ENCODE peak calls at places on chromosome 5, in five cellular contexts. G is A549; J is uterus; W is lung; F is CD8-positive, alpha-beta T cell. S is an unnamed sample. For H3K4me1, the result is how much of the 10 kb centered on the place peaks cover.

GRCh38 chr5:107322936-107323335 is 347.8 kb downstream of the EFNA5 start:
- DNase-seq in J (no peak), W (no peak), F (no peak), G (no peak), S (no peak)

GRCh38 chr5:16992006-16992405 is 55.9 kb upstream of the MYO10 start:
- DNase-seq in W (no peak), J (no peak), G (no peak), F (no peak), S (no peak)

GRCh38 chr5:93916872-93917271 is 175.5 kb upstream of the POU5F2 start:
- DNase-seq in F (no peak), G (no peak), J (no peak), W (no peak), S (no peak)

GRCh38 chr5:40409600-40409999 is 270.1 kb upstream of the PTGER4 start:
- DNase-seq in W (no peak), J (no peak), G (no peak), F (no peak), S (no peak)

GRCh38 chr5:52709171-52709925 is 78.4 kb upstream of the ITGA1 start:
- DNase-seq in G (no peak), F (no peak), J (no peak), W (no peak), S (no peak)

GRCh38 chr5:73544429-73545402 is 20.7 kb downstream of the ANKRA2 start:
- DNase-seq in W (peak), F (no peak), J (no peak), G (no peak), S (no peak)

GRCh38 chr5:59746261-59746765 is 147.2 kb downstream of the PDE4D start:
- DNase-seq in J (no peak), F (no peak), G (peak), W (no peak), S (no peak)

GRCh38 chr5:7779019-7779662 is 71.8 kb downstream of the CFAP90 start:
- DNase-seq in G (no peak), J (no peak), W (no peak), F (no peak), S (no peak)

GRCh38 chr5:58735637-58736036 is 152.8 kb downstream of the RAB3C start:
- DNase-seq in W (no peak), J (no peak), G (no peak), F (no peak), S (no peak)

GRCh38 chr5:146564036-146564762 is 48.2 kb upstream of the GPR151 start:
- DNase-seq in W (no peak), F (no peak), G (no peak), J (no peak), S (no peak)

GRCh38 chr5:9156282-9156681 is 389.6 kb downstream of the SEMA5A start:
- DNase-seq in W (no peak), G (no peak), F (no peak), J (peak), S (no peak)

GRCh38 chr5:172528440-172528839 is 74.1 kb upstream of the SH3PXD2B start:
- DNase-seq in J (no peak), W (no peak), G (peak), F (no peak), S (no peak)

GRCh38 chr5:168106008-168106761 is 185.3 kb upstream of the WWC1 start:
- DNase-seq in G (no peak), F (no peak), W (no peak), J (no peak), S (no peak)

GRCh38 chr5:124803617-124804331 is 57.3 kb upstream of the ZNF608 start:
- DNase-seq in J (no peak), G (no peak), F (no peak), W (no peak), S (no peak)

GRCh38 chr5:67341478-67341877 is 144.9 kb upstream of the CD180 start:
- DNase-seq in W (no peak), F (no peak), J (no peak), G (no peak), S (no peak)

GRCh38 chr5:9838906-9839305 is 208.8 kb upstream of the TAS2R1 start:
- DNase-seq in G (no peak), F (no peak), W (no peak), J (no peak), S (no peak)

GRCh38 chr5:176716320-176716719 is 69.0 kb downstream of the TSPAN17 start:
- DNase-seq in F (no peak), W (no peak), J (no peak), G (no peak), S (no peak)

GRCh38 chr5:123438902-123439301 is 15.7 kb upstream of the CEP120 start:
- DNase-seq in F (no peak), W (no peak), G (no peak), J (no peak), S (no peak)

GRCh38 chr5:177526191-177526590 is 9.4 kb upstream of the DDX41 start:
- DNase-seq in F (no peak), G (no peak), J (no peak), W (no peak), S (peak)

GRCh38 chr5:140570488-140570887 is 5.9 kb downstream of the SLC35A4 start:
- DNase-seq in J (no peak), F (no peak), W (no peak), G (no peak), S (no peak)

GRCh38 chr5:119021333-119021732 is 33.0 kb upstream of the DTWD2 start:
- DNase-seq in G (no peak), F (no peak), W (no peak), J (no peak), S (no peak)
- H3K4me1 ChIP-seq in G (under half), F (under half), W (under half), J (under half), S (under half)

GRCh38 chr5:74629326-74629725 is 11.2 kb downstream of the ENC1 start:
- DNase-seq in F (no peak), J (no peak), W (no peak), G (no peak), S (no peak)
- H3K4me1 ChIP-seq in F (under half), J (under half), W (under half), G (half or more), S (under half)

DNA sequence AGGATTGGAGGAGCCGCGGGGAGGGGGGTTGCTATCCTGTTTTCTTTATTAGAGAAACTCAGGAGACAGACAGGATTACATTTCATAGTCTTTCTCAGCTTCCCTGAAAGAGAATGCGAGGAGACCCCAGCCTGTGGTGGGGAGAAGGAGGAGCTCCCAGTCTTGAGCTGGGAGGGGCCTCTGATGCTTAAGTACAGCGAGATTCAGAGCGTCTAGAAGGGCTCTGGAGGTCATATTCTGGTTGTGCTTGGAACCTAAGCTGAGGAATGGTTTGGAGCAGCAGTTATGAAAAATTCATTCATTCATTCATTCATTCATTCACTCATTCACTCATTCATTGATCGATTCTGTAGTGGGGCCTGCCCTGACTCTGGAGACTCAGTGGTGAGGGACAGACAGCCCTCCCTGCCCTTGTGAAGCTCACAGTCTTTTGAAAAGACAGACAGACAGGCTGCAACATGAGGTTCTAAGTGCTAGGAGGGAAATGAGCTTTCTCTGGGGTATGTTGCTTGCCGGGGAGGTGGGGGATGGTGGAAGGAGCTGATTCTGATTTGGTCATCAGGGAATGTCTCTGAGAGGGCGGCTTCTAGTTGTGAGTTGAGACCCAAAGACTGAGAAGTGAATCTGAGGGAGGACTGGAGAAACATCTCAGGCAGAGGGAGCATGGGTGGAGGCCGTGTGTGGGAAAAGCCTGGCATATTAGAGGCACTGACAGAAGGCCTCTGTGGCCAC is 2.5 kb upstream of the SPRY4 start:
- DNase-seq in W (no peak), F (no peak), J (no peak), G (no peak), S (no peak)
- H3K4me1 ChIP-seq in W (under half), F (under half), J (under half), G (under half), S (under half)

GRCh38 chr5:55603947-55604346 is 69.2 kb upstream of the PLPP1 start:
- DNase-seq in F (no peak), J (peak), G (no peak), W (no peak), S (no peak)
- H3K4me1 ChIP-seq in F (under half), J (under half), G (half or more), W (under half), S (under half)

GRCh38 chr5:143395638-143396352 is 7.7 kb downstream of the NR3C1 start:
- DNase-seq in J (no peak), W (no peak), F (no peak), G (no peak), S (no peak)

GRCh38 chr5:143390941-143391340 is 12.5 kb downstream of the NR3C1 start:
- DNase-seq in W (no peak), J (no peak), G (no peak), F (no peak), S (no peak)

GRCh38 chr5:143390258-143390657 is 13.2 kb downstream of the NR3C1 start:
- DNase-seq in F (no peak), G (no peak), J (no peak), W (no peak), S (no peak)

GRCh38 chr5:143396353-143396940 is 7.0 kb downstream of the NR3C1 start:
- DNase-seq in F (no peak), W (no peak), G (no peak), J (no peak), S (no peak)

DNA sequence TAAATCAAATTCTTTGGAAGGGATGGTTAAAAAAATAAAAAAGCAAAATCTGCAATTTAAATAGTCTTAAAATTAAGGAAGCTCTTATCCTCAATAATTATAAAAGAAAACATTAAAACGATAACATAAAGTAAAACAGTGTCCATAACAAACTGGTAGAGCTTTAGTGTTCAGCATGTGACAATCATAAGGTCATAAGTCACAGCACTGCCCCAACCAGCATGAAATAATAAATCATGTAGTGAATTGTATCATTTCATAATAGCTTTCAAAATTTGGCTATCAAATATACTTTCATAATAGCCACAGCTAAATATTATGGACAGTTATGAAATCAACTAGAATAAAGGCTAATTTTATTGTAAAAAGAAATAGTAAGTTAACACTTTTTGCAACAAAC is 10.0 kb downstream of the NR3C1 start:
- DNase-seq in J (no peak), G (no peak), F (no peak), W (no peak), S (no peak)
- H3K4me1 ChIP-seq in J (under half), G (half or more), F (half or more), W (under half), S (under half)

S was measured in aorta.